ENCODE peak calls at places on chromosomes 13 and 19, in seven cellular contexts. D, B, K, U, E, I and C are unnamed samples.

GRCh38 chr19:49152218-49152550 is 3.0 kb downstream of the HRC start:
- DNase-seq in D (no peak), I (no peak), U (no peak), K (no peak), B (no peak), E (no peak), C (no peak)

GRCh38 chr13:99123101-99124045 is 77.3 kb upstream of the UBAC2 start:
- DNase-seq in I (no peak), B (no peak), E (no peak), D (no peak), U (peak), K (no peak), C (no peak)

GRCh38 chr13:19178901-19179593 is 2.6 kb downstream of the TUBA3C start:
- DNase-seq in D (no peak), K (no peak), B (no peak), E (no peak), I (no peak), U (no peak), C (no peak)

GRCh38 chr13:27634231-27634630 is 12.5 kb downstream of the POLR1D start:
- DNase-seq in D (no peak), U (no peak), B (no peak), E (peak), K (no peak), I (no peak), C (no peak)

GRCh38 chr13:40109324-40109958 is 454.0 kb downstream of the COG6 start:
- DNase-seq in D (peak), U (peak), B (no peak), E (no peak), I (no peak), K (peak), C (no peak)

GRCh38 chr13:46031581-46032263 is 20.8 kb downstream of the ZC3H13 start:
- DNase-seq in U (no peak), I (no peak), K (no peak), D (no peak), B (no peak), E (no peak), C (no peak)

GRCh38 chr13:45047394-45048328 is 58.3 kb downstream of the GPALPP1 start:
- DNase-seq in K (peak), I (no peak), B (peak), U (no peak), E (peak), D (peak), C (peak)

GRCh38 chr19:55626350-55626749 is 2.0 kb upstream of the ZNF784 start:
- DNase-seq in B (peak), D (no peak), E (no peak), I (no peak), U (no peak), K (no peak), C (peak)

GRCh38 chr13:26037302-26037701 is 14.5 kb downstream of the SHISA2 start:
- DNase-seq in E (no peak), K (peak), D (no peak), B (peak), I (no peak), U (no peak), C (no peak)

GRCh38 chr13:23436680-23437079 is 3.2 kb upstream of the SACS start:
- DNase-seq in E (no peak), K (no peak), D (no peak), I (no peak), B (no peak), U (no peak), C (no peak)

GRCh38 chr13:43469791-43470190 is 317.0 kb downstream of the ENOX1 start:
- DNase-seq in B (no peak), K (no peak), E (no peak), I (no peak), D (no peak), U (no peak), C (no peak)

GRCh38 chr19:34148672-34149185 is 23.6 kb upstream of the LSM14A start:
- DNase-seq in I (no peak), K (no peak), E (no peak), D (no peak), U (no peak), B (no peak), C (no peak)

GRCh38 chr13:41915096-41915495 is 45.8 kb downstream of the VWA8 start:
- DNase-seq in B (no peak), I (no peak), K (no peak), U (no peak), E (no peak), D (no peak), C (no peak)

GRCh38 chr19:40650749-40651305 is 39.6 kb downstream of the NUMBL start:
- DNase-seq in I (no peak), K (peak), D (peak), U (no peak), E (no peak), B (no peak), C (no peak)

GRCh38 chr13:27170221-27170520 is 1.4 kb downstream of the USP12 start:
- DNase-seq in I (no peak), E (no peak), B (peak), U (no peak), D (no peak), K (peak), C (no peak)

GRCh38 chr19:31955884-31956283 is 389.5 kb upstream of the ZNF507 start:
- DNase-seq in E (no peak), K (no peak), U (no peak), B (no peak), I (no peak), D (no peak), C (no peak)

GRCh38 chr13:111346281-111346680 is 25.8 kb downstream of the TEX29 start:
- DNase-seq in E (no peak), D (no peak), B (no peak), I (no peak), U (no peak), K (no peak), C (no peak)

GRCh38 chr19:31258211-31259052 is 90.8 kb downstream of the TSHZ3 start:
- DNase-seq in B (no peak), E (no peak), K (no peak), D (no peak), U (no peak), I (no peak), C (no peak)

DNA sequence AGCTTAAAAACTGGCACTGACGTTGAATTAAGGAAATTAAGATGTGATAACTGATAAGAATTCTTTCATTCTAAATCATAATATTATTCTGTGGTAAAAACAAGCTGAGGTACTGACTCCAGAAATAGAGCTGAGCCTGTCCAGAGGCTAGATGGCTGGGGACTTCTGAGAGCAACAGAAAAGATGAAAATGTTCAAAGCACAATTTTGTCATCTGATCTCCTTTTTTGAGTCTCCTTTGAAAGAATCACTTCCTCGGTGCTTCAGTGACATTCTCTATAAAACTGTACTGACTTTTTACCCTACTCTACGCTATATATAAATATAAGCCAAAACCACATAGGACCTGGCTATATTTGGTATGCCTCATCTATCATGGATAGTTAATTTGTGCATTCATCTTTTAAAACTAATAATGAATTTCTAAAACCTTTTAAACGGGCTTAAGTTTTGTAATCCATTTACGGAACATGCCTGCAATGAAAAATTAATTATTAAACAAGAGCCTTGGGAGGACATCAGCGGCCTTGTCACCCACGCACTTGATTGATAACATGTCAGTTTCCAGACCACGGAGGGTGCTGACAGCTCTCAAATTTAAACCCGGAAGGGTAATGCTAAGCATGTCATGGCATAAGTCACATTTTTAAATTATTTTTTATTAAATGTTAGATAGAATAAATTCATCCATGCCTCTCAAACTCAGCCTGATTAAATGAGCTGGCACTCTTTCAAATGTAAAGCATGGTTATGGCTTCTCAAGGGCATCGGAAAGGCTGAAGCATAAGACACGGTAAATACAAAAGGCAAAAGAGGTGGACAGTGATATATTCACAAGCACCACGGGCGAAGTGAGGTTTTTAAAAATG is 235.4 kb downstream of the PCDH9 start:
- DNase-seq in K (no peak), I (no peak), B (peak), D (no peak), E (no peak), U (no peak), C (no peak)
- TF ChIP-seq CTCF in K (no peak), I (no peak), B (no peak), D (no peak), E (no peak), U (no peak), C (no peak)

DNA sequence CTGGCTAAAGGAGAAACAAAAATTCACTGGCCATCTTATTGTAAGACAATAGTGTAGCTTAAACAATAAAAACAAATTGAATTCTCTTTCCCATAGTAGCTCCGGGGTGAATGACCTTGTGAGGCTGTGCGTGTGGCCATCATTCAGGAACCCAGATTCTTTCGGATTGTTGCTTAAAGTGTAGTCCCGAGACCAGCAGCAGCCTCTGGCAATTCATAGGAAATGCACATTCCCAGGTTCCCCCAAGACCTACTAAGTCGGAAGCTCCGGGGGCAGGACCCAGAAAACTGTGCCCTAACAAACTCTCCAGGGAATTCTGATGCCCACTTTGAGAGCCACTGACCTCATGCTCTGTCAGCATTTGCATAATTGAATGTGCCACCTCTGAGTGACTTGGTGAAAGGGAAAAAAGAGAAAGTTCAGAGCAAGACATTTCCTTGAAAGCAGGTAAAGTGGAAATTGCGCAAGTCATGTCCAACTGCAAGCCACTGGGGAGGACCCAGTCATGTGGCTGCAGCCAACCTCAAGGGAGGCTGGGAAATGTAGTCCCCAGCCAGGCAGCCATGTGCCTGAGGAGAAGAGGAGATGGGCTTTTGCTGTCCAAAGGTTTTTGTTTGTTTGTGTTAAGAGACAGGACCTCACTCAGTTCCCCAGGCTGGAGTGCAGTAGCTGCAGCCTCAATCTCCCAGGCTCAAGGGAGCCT is 50.7 kb upstream of the PNMA8B start:
- DNase-seq in K (peak), I (no peak), D (no peak), U (peak), E (peak), B (no peak), C (no peak)
- H3K4me3 ChIP-seq in K (no peak), I (no peak), D (no peak), U (no peak), E (no peak), B (no peak), C (no peak)

DNA sequence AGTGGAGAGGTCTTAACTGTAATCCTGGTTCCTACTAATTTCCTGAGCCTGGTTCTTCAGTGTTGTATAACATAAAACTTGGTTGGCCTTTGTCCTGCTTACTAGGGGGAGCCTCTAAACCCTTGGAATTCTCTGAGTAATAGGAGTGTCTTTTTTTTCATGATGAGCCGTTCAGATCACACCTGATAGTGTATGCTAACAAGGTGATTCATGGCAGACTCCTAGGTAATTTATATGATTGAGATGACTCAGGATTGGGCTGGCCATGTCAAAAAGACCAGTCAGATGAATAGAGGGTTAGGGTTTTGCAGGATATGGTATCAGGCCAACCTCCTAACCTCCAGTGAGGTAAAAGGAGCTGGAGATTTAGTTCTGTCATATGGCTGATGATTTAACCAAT is 135.8 kb upstream of the KLF12 start:
- DNase-seq in U (peak), I (no peak), D (no peak), K (no peak), E (no peak), B (no peak), C (no peak)
- TF ChIP-seq CTCF in U (no peak), I (no peak), D (no peak), K (no peak), E (no peak), B (no peak), C (no peak)

GRCh38 chr19:13398780-13399726 is 107.2 kb downstream of the CACNA1A start:
- DNase-seq in I (no peak), U (peak), K (peak), E (no peak), D (peak), B (no peak), C (no peak)

GRCh38 chr19:13400296-13400695 is 106.0 kb downstream of the CACNA1A start:
- DNase-seq in B (no peak), K (no peak), I (no peak), E (no peak), U (no peak), D (no peak), C (no peak)

GRCh38 chr19:13399746-13400145 is 106.5 kb downstream of the CACNA1A start:
- DNase-seq in E (no peak), B (no peak), D (no peak), I (no peak), U (no peak), K (no peak), C (no peak)

GRCh38 chr19:13398182-13398581 is 108.1 kb downstream of the CACNA1A start:
- DNase-seq in E (no peak), B (no peak), U (no peak), K (no peak), D (no peak), I (no peak), C (no peak)

GRCh38 chr19:13396256-13397080 is 109.8 kb downstream of the CACNA1A start:
- DNase-seq in I (no peak), B (peak), D (peak), U (peak), K (peak), E (no peak), C (no peak)
- H3K4me3 ChIP-seq in I (no peak), B (no peak), D (peak), U (no peak), K (no peak), E (no peak), C (no peak)